ENCODE peak calls at places on chromosomes 1 and 21, in four cellular contexts. L, J, A and H are unnamed samples.

GRCh38 chr1:46522184-46522968 is 29.1 kb downstream of the KNCN start:
- DNase-seq in J (peak; percentile 82), A (peak; percentile 91), L (peak; percentile 63), H (no peak)

GRCh38 chr1:108685524-108685923 is 6.6 kb upstream of the PRPF38B start:
- DNase-seq in J (no peak), A (no peak), L (no peak), H (no peak)

GRCh38 chr1:156245451-156246232 is 2.2 kb downstream of the PAQR6 start:
- DNase-seq in L (no peak), A (peak; percentile 43), J (peak; percentile 36), H (no peak)

GRCh38 chr1:197675475-197676324 is 99.6 kb downstream of the DENND1B start:
- DNase-seq in A (peak; percentile 52), J (peak; percentile 12), L (no peak), H (no peak)

GRCh38 chr1:151504759-151505158 is 6.4 kb upstream of the CGN start:
- DNase-seq in J (no peak), L (no peak), A (no peak), H (no peak)

GRCh38 chr1:29648798-29649374 is 412.6 kb downstream of the PTPRU start:
- DNase-seq in L (no peak), A (no peak), J (no peak), H (no peak)

GRCh38 chr1:231636157-231636556 is 9.6 kb downstream of the DISC1 start:
- DNase-seq in L (peak; percentile 56), A (peak; percentile 73), J (peak; percentile 82), H (no peak)

GRCh38 chr1:234537236-234537635 is 58.3 kb upstream of the TARBP1 start:
- DNase-seq in J (no peak), L (no peak), A (no peak), H (no peak)

GRCh38 chr1:245798367-245798747 is 643.6 kb downstream of the KIF26B start:
- DNase-seq in A (no peak), L (no peak), J (no peak), H (no peak)

GRCh38 chr1:68448365-68448764 is 1.4 kb downstream of the RPE65 start:
- DNase-seq in A (no peak), J (no peak), L (no peak), H (no peak)

GRCh38 chr1:215119719-215120118 is 37.2 kb downstream of the KCNK2 start:
- DNase-seq in L (no peak), A (peak; percentile 85), J (no peak), H (no peak)

GRCh38 chr1:25135903-25136302 is 96.4 kb downstream of the SYF2 start:
- DNase-seq in A (no peak), L (no peak), J (no peak), H (no peak)

GRCh38 chr1:15344800-15345710 is 64.6 kb upstream of the EFHD2 start:
- DNase-seq in L (no peak), A (no peak), J (no peak), H (no peak)

DNA sequence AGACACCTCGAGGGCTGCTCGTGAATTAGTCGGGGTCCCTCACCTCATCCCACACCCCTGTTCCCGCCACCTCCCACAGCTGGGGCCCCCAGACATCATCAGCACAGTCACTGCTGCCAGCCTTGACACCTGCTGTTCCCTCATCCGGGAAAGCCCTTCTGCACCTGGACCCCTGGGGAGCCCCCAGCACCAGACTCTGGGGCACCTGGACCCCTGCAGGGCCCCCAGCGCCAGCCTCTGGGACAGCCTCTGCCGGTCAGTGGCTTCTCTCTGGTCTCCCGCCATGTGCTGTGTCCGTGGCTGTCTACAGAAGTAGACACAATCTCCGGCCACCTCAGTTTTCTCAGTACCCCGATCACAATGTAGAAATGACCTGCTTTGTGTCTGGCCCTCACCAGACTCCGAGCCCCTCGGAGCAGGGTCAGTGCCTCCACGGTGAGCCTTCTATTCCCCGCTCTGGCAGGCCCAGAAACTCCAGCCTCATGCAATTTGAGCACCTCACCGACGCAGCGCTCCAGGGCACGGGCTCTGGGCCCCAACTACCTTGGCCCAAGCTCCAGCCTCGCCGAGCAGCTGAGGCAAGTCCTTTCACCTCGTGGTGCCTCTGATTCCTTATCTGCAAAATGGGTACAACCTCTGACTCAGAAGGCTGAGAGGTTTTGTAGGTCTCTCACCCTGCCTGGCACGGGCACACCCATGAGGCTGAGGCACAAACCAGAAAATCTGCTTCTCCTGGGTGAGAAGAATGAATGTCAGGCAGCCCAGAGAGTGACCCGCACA is 84.7 kb downstream of the RIPK4 start:
- DNase-seq in L (peak; percentile 89), J (no peak), A (no peak), H (no peak)
- H3K4me1 ChIP-seq in L (peaks cover 100% of the 10 kb centered on the region), J (peaks cover 7% of the 10 kb centered on the region), A (peaks cover 21% of the 10 kb centered on the region), H (no peaks in the 10 kb centered on the region)

GRCh38 chr1:153638261-153638660 is 4.4 kb downstream of the CHTOP start:
- DNase-seq in L (no peak), J (no peak), A (no peak), H (no peak)

GRCh38 chr1:153633747-153634665 is at the start of gene CHTOP:
- DNase-seq in J (peak; percentile 97), L (peak; percentile 100), A (peak; percentile 100), H (peak; percentile 100)

GRCh38 chr1:153635872-153636271 is 2.0 kb downstream of the CHTOP start:
- DNase-seq in L (no peak), A (no peak), J (no peak), H (no peak)

GRCh38 chr1:153639280-153639679 is 5.4 kb downstream of the CHTOP start:
- DNase-seq in L (no peak), A (no peak), J (no peak), H (no peak)

GRCh38 chr1:153636312-153636711 is 2.4 kb downstream of the CHTOP start:
- DNase-seq in J (no peak), L (no peak), A (no peak), H (no peak)
- H3K4me3 ChIP-seq in J (no peak overlapping the region), L (peak overlapping the region; percentile 83), A (peak overlapping the region; percentile 100), H (no peak overlapping the region)

GRCh38 chr1:1040004-1040991 is 20.4 kb downstream of the AGRN start:
- DNase-seq in J (peak; percentile 88), L (peak; percentile 95), A (peak; percentile 94), H (no peak)
- TF ChIP-seq EZH2 in J (no peak), L (no peak), A (no peak), H (no peak)

DNA sequence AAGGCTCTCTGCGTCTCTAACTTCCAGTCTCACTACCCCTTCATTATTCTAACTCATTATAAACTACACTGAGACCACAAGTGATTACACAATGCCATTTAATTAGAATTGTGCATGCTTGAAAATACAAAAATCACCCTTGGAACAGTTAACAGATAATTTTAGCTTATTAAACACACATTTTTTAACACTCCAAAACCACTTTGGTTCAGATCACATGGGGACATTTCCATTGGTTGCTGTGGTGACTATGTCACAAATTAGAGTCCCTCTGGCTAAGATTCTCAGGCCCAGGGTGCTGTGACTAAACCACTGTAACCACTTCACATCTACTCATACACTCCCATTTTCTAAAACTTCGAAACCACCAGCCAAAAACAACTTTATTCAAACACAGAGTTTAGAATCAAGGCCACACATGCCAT is 43.0 kb downstream of the JAK1 start:
- DNase-seq in J (peak; percentile 45), A (peak; percentile 58), L (peak; percentile 50), H (no peak)
- H3K4me1 ChIP-seq in J (peaks cover 30% of the 10 kb centered on the region), A (peaks cover 32% of the 10 kb centered on the region), L (peaks cover 37% of the 10 kb centered on the region), H (no peaks in the 10 kb centered on the region)

GRCh38 chr1:81230983-81231728 is 569.6 kb upstream of the ADGRL2 start:
- DNase-seq in J (no peak), A (no peak), L (no peak), H (no peak)
- H3K4me3 ChIP-seq in J (no peak overlapping the region), A (no peak overlapping the region), L (no peak overlapping the region), H (no peak overlapping the region)

GRCh38 chr1:36125129-36125991 is at the start of gene COL8A2:
- DNase-seq in A (peak; percentile 52), L (no peak), J (no peak), H (no peak)
- TF ChIP-seq EZH2 in A (no peak), L (no peak), J (peak; percentile 53), H (no peak)

DNA sequence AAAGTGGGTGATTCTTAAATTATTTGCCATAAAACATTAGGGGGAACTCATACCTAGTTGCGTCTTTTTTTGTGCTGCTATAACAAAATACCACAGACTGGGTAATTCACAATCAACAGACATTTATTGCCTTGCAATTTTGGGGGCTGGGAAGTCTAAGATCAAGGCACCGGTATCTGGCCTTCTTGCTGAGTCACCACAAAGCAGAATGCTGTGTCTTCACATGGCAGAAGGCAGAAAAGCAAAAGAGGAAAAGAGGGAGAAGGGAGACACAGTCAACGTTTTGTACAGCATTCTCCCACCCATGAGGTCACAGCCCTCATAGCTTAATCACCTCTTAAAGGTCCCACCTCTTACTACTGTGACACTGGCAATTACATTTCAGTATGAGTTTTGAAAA is 291.0 kb downstream of the CHRM3 start:
- DNase-seq in A (no peak), J (no peak), L (peak; percentile 25), H (no peak)
- H3K4me1 ChIP-seq in A (no peaks in the 10 kb centered on the region), J (no peaks in the 10 kb centered on the region), L (peaks cover 14% of the 10 kb centered on the region), H (no peaks in the 10 kb centered on the region)

GRCh38 chr1:207822124-207822601 is 70.3 kb downstream of the CD46 start:
- DNase-seq in J (no peak), L (no peak), A (no peak), H (peak; percentile 53)

GRCh38 chr1:207823880-207824566 is 72.2 kb downstream of the CD46 start:
- DNase-seq in A (peak; percentile 97), L (peak; percentile 84), J (peak; percentile 98), H (peak; percentile 99)

GRCh38 chr1:207824691-207825090 is 72.8 kb downstream of the CD46 start:
- DNase-seq in L (no peak), J (no peak), A (peak; percentile 63), H (no peak)

GRCh38 chr1:207822602-207823451 is 71.0 kb downstream of the CD46 start:
- DNase-seq in J (no peak), A (peak; percentile 53), L (peak; percentile 17), H (peak; percentile 99)

GRCh38 chr1:207823531-207823879 is 71.7 kb downstream of the CD46 start:
- DNase-seq in L (no peak), J (no peak), A (no peak), H (no peak)
- H3K4me3 ChIP-seq in L (no peak overlapping the region), J (peak overlapping the region; percentile 97), A (peak overlapping the region; percentile 61), H (peak overlapping the region; percentile 77)

GRCh38 chr1:92482404-92482664 is 4.4 kb downstream of the GFI1 start:
- DNase-seq in L (no peak), J (no peak), A (no peak), H (no peak)

GRCh38 chr1:92482665-92483441 is 3.9 kb downstream of the GFI1 start:
- DNase-seq in A (peak; percentile 47), J (no peak), L (no peak), H (peak; percentile 49)

GRCh38 chr1:92484472-92485373 is 2.0 kb downstream of the GFI1 start:
- DNase-seq in L (peak; percentile 22), J (no peak), A (peak; percentile 33), H (peak; percentile 77)

GRCh38 chr1:92484171-92484471 is 2.6 kb downstream of the GFI1 start:
- DNase-seq in L (no peak), A (no peak), J (no peak), H (no peak)

GRCh38 chr1:92483442-92484170 is 3.1 kb downstream of the GFI1 start:
- DNase-seq in A (peak; percentile 13), J (no peak), L (peak; percentile 23), H (peak; percentile 78)
- TF ChIP-seq EZH2 in A (peak; percentile 60), J (peak; percentile 76), L (no peak), H (no peak)